ENCODE peak calls at places on chromosome 6, in four cellular contexts. One of them, this sample, is unnamed.

GRCh38 chr6:134003542-134003951 is 48.9 kb downstream of the SLC2A12 start:
- DNase-seq in HCT116: no peak
- DNase-seq in H1: no peak
- DNase-seq in K562: no peak
- DNase-seq in this sample: no peak

GRCh38 chr6:14658909-14659561 is 541.5 kb downstream of the CD83 start:
- DNase-seq in HCT116: no peak
- DNase-seq in H1: no peak
- DNase-seq in K562: no peak
- DNase-seq in this sample: no peak

GRCh38 chr6:138146544-138146943 is 15.2 kb upstream of the ARFGEF3 start:
- DNase-seq in HCT116: no peak
- DNase-seq in H1: no peak
- DNase-seq in K562: no peak
- DNase-seq in this sample: no peak

GRCh38 chr6:155287762-155288161 is 23.9 kb downstream of the CLDN20 start:
- DNase-seq in HCT116: no peak
- DNase-seq in H1: no peak
- DNase-seq in K562: no peak
- DNase-seq in this sample: no peak

GRCh38 chr6:15533379-15534044 is 129.3 kb downstream of the DTNBP1 start:
- DNase-seq in HCT116: no peak
- DNase-seq in H1: peak
- DNase-seq in K562: no peak
- DNase-seq in this sample: no peak

GRCh38 chr6:54784021-54784420 is 62.5 kb upstream of the FAM83B start:
- DNase-seq in HCT116: no peak
- DNase-seq in H1: no peak
- DNase-seq in K562: no peak
- DNase-seq in this sample: no peak

GRCh38 chr6:142569676-142570075 is 267.9 kb downstream of the ADGRG6 start:
- DNase-seq in HCT116: peak
- DNase-seq in H1: no peak
- DNase-seq in K562: no peak
- DNase-seq in this sample: no peak

GRCh38 chr6:135072753-135073152 is 18.1 kb upstream of the HBS1L start:
- DNase-seq in HCT116: no peak
- DNase-seq in H1: no peak
- DNase-seq in K562: no peak
- DNase-seq in this sample: no peak

GRCh38 chr6:144415835-144416237 is 130.7 kb downstream of the UTRN start:
- DNase-seq in HCT116: no peak
- DNase-seq in H1: no peak
- DNase-seq in K562: no peak
- DNase-seq in this sample: no peak

GRCh38 chr6:153449279-153449678 is 318.2 kb upstream of the RGS17 start:
- DNase-seq in HCT116: no peak
- DNase-seq in H1: no peak
- DNase-seq in K562: no peak
- DNase-seq in this sample: no peak

GRCh38 chr6:20119446-20119845 is 92.8 kb downstream of the MBOAT1 start:
- DNase-seq in HCT116: no peak
- DNase-seq in H1: no peak
- DNase-seq in K562: no peak
- DNase-seq in this sample: no peak

GRCh38 chr6:161194374-161194773 is 79.5 kb downstream of the AGPAT4 start:
- DNase-seq in HCT116: no peak
- DNase-seq in H1: no peak
- DNase-seq in K562: no peak
- DNase-seq in this sample: no peak

GRCh38 chr6:111267764-111268333 is 180.5 kb downstream of the SLC16A10 start:
- DNase-seq in HCT116: no peak
- DNase-seq in H1: no peak
- DNase-seq in K562: no peak
- DNase-seq in this sample: no peak

GRCh38 chr6:44263357-44264100 is 1.8 kb downstream of the NFKBIE start:
- DNase-seq in HCT116: no peak
- DNase-seq in H1: no peak
- DNase-seq in K562: peak
- DNase-seq in this sample: no peak
- H3K4me3 ChIP-seq in HCT116: peak
- H3K4me3 ChIP-seq in H1: peak
- H3K4me3 ChIP-seq in K562: peak
- H3K4me3 ChIP-seq in this sample: no peak

GRCh38 chr6:21599074-21599639 is 5.6 kb downstream of the SOX4 start:
- DNase-seq in HCT116: no peak
- DNase-seq in H1: no peak
- DNase-seq in K562: no peak
- DNase-seq in this sample: no peak
- TF ChIP-seq POLR2AphosphoS5 in HCT116: no peak
- TF ChIP-seq POLR2AphosphoS5 in H1: no peak
- TF ChIP-seq POLR2AphosphoS5 in K562: no peak
- TF ChIP-seq POLR2AphosphoS5 in this sample: no peak

GRCh38 chr6:108697646-108698161 is 137.0 kb downstream of the FOXO3 start:
- DNase-seq in HCT116: no peak
- DNase-seq in H1: no peak
- DNase-seq in K562: no peak
- DNase-seq in this sample: no peak

GRCh38 chr6:108699290-108700041 is 138.7 kb downstream of the FOXO3 start:
- DNase-seq in HCT116: no peak
- DNase-seq in H1: no peak
- DNase-seq in K562: no peak
- DNase-seq in this sample: peak

GRCh38 chr6:108702106-108702851 is 141.6 kb downstream of the FOXO3 start:
- DNase-seq in HCT116: no peak
- DNase-seq in H1: no peak
- DNase-seq in K562: no peak
- DNase-seq in this sample: no peak

GRCh38 chr6:108694816-108695215 is 134.1 kb downstream of the FOXO3 start:
- DNase-seq in HCT116: no peak
- DNase-seq in H1: no peak
- DNase-seq in K562: no peak
- DNase-seq in this sample: no peak

GRCh38 chr6:108698593-108699289 is 138.0 kb downstream of the FOXO3 start:
- DNase-seq in HCT116: no peak
- DNase-seq in H1: no peak
- DNase-seq in K562: no peak
- DNase-seq in this sample: no peak
- H3K9ac ChIP-seq in HCT116: no peak
- H3K9ac ChIP-seq in H1: no peak
- H3K9ac ChIP-seq in K562: no peak
- H3K9ac ChIP-seq in this sample: no peak

GRCh38 chr6:32115623-32116022 is 6.5 kb upstream of the TNXB start:
- DNase-seq in HCT116: no peak
- DNase-seq in H1: no peak
- DNase-seq in K562: no peak
- DNase-seq in this sample: no peak
- H3K4me3 ChIP-seq in HCT116: no peak
- H3K4me3 ChIP-seq in H1: no peak
- H3K4me3 ChIP-seq in K562: no peak
- H3K4me3 ChIP-seq in this sample: no peak

GRCh38 chr6:146911635-146912034 is 292.6 kb upstream of the STXBP5 start:
- DNase-seq in HCT116: no peak
- DNase-seq in H1: no peak
- DNase-seq in K562: no peak
- DNase-seq in this sample: no peak

GRCh38 chr6:146915671-146916127 is 288.5 kb upstream of the STXBP5 start:
- DNase-seq in HCT116: no peak
- DNase-seq in H1: no peak
- DNase-seq in K562: peak
- DNase-seq in this sample: no peak

GRCh38 chr6:146914563-146915483 is 289.4 kb upstream of the STXBP5 start:
- DNase-seq in HCT116: peak
- DNase-seq in H1: no peak
- DNase-seq in K562: peak
- DNase-seq in this sample: no peak

GRCh38 chr6:146912730-146913680 is 291.2 kb upstream of the STXBP5 start:
- DNase-seq in HCT116: no peak
- DNase-seq in H1: no peak
- DNase-seq in K562: peak
- DNase-seq in this sample: no peak

DNA sequence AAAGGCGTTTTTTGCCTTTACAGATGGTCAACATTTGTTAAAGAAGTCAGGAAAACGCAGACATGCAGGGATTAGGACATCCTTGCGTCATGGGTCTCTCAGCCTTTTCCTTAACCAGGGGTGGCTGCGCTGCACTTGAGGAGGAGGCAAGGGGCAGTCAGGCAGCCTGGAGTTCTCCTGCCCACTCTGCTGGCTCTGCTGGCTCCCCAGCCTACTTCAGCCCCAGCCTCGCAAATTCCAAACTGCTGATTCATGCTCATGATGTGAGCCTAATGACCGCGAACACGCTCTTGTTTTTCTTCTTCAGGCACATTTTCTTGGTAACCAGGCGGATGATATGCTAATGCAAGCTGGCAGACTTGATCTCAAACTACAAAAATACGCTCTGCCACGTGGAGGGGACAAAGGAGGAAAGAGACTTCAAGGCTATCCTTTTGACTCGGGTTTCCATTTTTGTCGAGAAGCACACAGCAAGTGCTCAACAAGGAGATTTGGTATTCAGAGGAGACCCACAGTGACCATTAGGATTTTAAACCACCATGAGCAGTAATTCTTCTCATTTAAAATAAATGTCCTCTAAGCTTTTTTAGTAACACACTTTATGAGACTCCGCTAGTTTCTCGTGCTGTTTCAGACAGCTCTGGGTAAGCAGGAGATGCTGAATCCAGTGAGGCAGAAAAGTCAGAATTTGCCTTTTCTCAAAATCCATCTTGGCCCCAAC is 290.2 kb upstream of the STXBP5 start:
- DNase-seq in HCT116: peak
- DNase-seq in H1: peak
- DNase-seq in K562: peak
- DNase-seq in this sample: no peak
- TF ChIP-seq POLR2AphosphoS5 in HCT116: no peak
- TF ChIP-seq POLR2AphosphoS5 in H1: peak
- TF ChIP-seq POLR2AphosphoS5 in K562: peak
- TF ChIP-seq POLR2AphosphoS5 in this sample: no peak

GRCh38 chr6:13574571-13575376 is at the start of gene SIRT5:
- DNase-seq in HCT116: peak
- DNase-seq in H1: peak
- DNase-seq in K562: peak
- DNase-seq in this sample: peak

GRCh38 chr6:13573669-13574110 is 711 bp upstream of the SIRT5 start:
- DNase-seq in HCT116: peak
- DNase-seq in H1: no peak
- DNase-seq in K562: peak
- DNase-seq in this sample: no peak

GRCh38 chr6:13574149-13574570 is 241 bp upstream of the SIRT5 start:
- DNase-seq in HCT116: peak
- DNase-seq in H1: peak
- DNase-seq in K562: peak
- DNase-seq in this sample: peak

GRCh38 chr6:13576017-13576416 is 1.6 kb downstream of the SIRT5 start:
- DNase-seq in HCT116: no peak
- DNase-seq in H1: no peak
- DNase-seq in K562: no peak
- DNase-seq in this sample: no peak

GRCh38 chr6:13575377-13575775 is 975 bp downstream of the SIRT5 start:
- DNase-seq in HCT116: no peak
- DNase-seq in H1: no peak
- DNase-seq in K562: no peak
- DNase-seq in this sample: no peak
- H3K9ac ChIP-seq in HCT116: peak
- H3K9ac ChIP-seq in H1: no peak
- H3K9ac ChIP-seq in K562: no peak
- H3K9ac ChIP-seq in this sample: no peak

GRCh38 chr6:551829-552350 is 105.0 kb downstream of the HUS1B start:
- DNase-seq in HCT116: no peak
- DNase-seq in H1: no peak
- DNase-seq in K562: no peak
- DNase-seq in this sample: no peak
- H3K4me3 ChIP-seq in HCT116: no peak
- H3K4me3 ChIP-seq in H1: no peak
- H3K4me3 ChIP-seq in K562: no peak
- H3K4me3 ChIP-seq in this sample: no peak

GRCh38 chr6:24988562-24988961 is 52.8 kb upstream of the RIPOR2 start:
- DNase-seq in HCT116: no peak
- DNase-seq in H1: no peak
- DNase-seq in K562: no peak
- DNase-seq in this sample: no peak

GRCh38 chr6:24990227-24990843 is 54.6 kb upstream of the RIPOR2 start:
- DNase-seq in HCT116: no peak
- DNase-seq in H1: no peak
- DNase-seq in K562: no peak
- DNase-seq in this sample: no peak

GRCh38 chr6:24994812-24995211 is 59.1 kb upstream of the RIPOR2 start:
- DNase-seq in HCT116: no peak
- DNase-seq in H1: no peak
- DNase-seq in K562: no peak
- DNase-seq in this sample: no peak

GRCh38 chr6:24990944-24991747 is 55.4 kb upstream of the RIPOR2 start:
- DNase-seq in HCT116: no peak
- DNase-seq in H1: no peak
- DNase-seq in K562: no peak
- DNase-seq in this sample: no peak

DNA sequence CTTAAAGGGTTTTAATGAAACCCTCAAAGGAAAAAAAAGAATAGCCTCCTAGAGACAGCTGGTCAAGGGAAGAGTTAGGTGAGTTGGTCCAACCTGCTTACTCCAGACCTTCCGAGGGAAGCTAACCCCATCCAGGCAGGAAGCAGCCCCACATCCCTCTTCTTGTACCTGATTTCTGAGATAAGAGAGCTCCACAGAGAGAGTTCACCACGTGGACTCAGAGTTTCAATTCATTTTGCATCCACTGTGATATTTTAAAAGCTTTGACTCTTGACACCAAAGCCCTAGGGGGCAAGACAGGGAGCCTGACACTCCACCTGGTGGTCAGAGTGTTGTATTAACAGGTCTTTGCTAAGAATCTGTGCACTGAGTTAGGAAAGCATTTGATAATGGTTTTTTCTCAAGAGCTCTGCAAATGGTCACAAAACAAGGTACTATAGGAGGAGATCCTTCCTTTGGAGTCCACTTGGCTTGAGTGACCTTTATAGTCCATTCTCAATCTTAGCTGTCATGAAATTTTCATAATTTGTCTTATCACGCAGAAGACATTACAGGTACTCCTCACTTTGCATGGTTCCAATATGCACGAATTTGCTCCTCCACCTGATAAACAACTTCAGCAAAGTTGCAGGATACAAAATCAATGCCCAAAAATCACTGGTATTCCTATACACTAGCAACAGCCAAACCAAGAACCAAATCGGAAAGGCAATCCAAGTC is 56.1 kb upstream of the RIPOR2 start:
- DNase-seq in HCT116: peak
- DNase-seq in H1: no peak
- DNase-seq in K562: peak
- DNase-seq in this sample: no peak
- TF ChIP-seq POLR2AphosphoS5 in HCT116: no peak
- TF ChIP-seq POLR2AphosphoS5 in H1: no peak
- TF ChIP-seq POLR2AphosphoS5 in K562: no peak
- TF ChIP-seq POLR2AphosphoS5 in this sample: no peak

DNA sequence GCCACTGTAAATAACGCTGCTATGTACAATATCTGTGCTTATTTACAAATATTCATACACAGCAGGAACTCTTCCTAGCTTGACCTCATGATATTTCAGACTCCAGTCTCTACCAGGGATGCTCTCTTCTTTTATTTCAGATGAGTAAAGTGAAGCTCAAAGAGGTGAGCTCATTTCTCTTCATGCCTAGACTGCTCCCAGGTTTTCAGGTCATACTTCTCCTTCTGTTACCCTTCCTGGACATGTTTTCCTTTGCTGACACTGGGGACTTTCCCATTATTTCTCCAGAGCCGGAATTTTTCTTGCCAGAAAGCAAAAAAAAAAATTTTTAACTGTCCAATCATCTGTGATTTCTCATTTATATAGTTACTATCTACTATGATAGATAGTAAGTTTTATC is 147.2 kb upstream of the DST start:
- DNase-seq in HCT116: no peak
- DNase-seq in H1: no peak
- DNase-seq in K562: no peak
- DNase-seq in this sample: no peak
- H3K9ac ChIP-seq in HCT116: no peak
- H3K9ac ChIP-seq in H1: no peak
- H3K9ac ChIP-seq in K562: no peak
- H3K9ac ChIP-seq in this sample: no peak